ENCODE peak calls at places on chromosomes 3 and 15, in eight cellular contexts. B, S, V, G, F, N, O and E are unnamed samples.

GRCh38 chr3:100471436-100471835 is 21.0 kb upstream of the TMEM45A start:
- DNase-seq in B (no peak), S (no peak), V (no peak), G (no peak), F (no peak), N (no peak), O (no peak), E (no peak)

GRCh38 chr15:48579945-48580671 is 65.4 kb downstream of the FBN1 start:
- DNase-seq in B (peak; percentile 27), S (no peak), V (peak; percentile 79), G (no peak), F (no peak), N (no peak), O (no peak), E (no peak)

GRCh38 chr3:30034246-30034991 is 572.0 kb upstream of the TGFBR2 start:
- DNase-seq in B (no peak), S (no peak), V (no peak), G (no peak), F (no peak), N (no peak), O (no peak), E (no peak)

GRCh38 chr15:78325092-78325843 is 14.9 kb upstream of the CRABP1 start:
- DNase-seq in B (peak; percentile 20), S (no peak), V (no peak), G (no peak), F (no peak), N (no peak), O (no peak), E (no peak)

GRCh38 chr3:49171775-49172500 is 540 bp downstream of the KLHDC8B start:
- DNase-seq in B (no peak), S (no peak), V (no peak), G (no peak), F (no peak), N (no peak), O (no peak), E (no peak)

GRCh38 chr15:92663250-92663951 is 7.8 kb upstream of the FAM174B start:
- DNase-seq in B (no peak), S (no peak), V (no peak), G (peak; percentile 89), F (no peak), N (no peak), O (no peak), E (no peak)

GRCh38 chr3:67500699-67501098 is 153.7 kb downstream of the SUCLG2 start:
- DNase-seq in B (no peak), S (no peak), V (no peak), G (no peak), F (no peak), N (no peak), O (no peak), E (no peak)

GRCh38 chr15:88448991-88449461 is 18.2 kb downstream of the MRPL46 start:
- DNase-seq in B (no peak), S (no peak), V (no peak), G (peak; percentile 80), F (no peak), N (no peak), O (no peak), E (no peak)

GRCh38 chr15:79042213-79042928 is 48.2 kb downstream of the RASGRF1 start:
- DNase-seq in B (no peak), S (no peak), V (no peak), G (no peak), F (no peak), N (no peak), O (no peak), E (no peak)

GRCh38 chr15:85770014-85770721 is 24.6 kb downstream of the KLHL25 start:
- DNase-seq in B (no peak), S (no peak), V (no peak), G (no peak), F (no peak), N (no peak), O (no peak), E (no peak)

GRCh38 chr3:196240424-196240823 is 24.1 kb downstream of the SLC51A start:
- DNase-seq in B (no peak), S (no peak), V (no peak), G (no peak), F (no peak), N (no peak), O (no peak), E (no peak)

GRCh38 chr3:193768069-193768391 is 175.0 kb downstream of the OPA1 start:
- DNase-seq in B (peak; percentile 62), S (no peak), V (no peak), G (no peak), F (no peak), N (no peak), O (no peak), E (no peak)

GRCh38 chr15:70964686-70965085 is 72.1 kb downstream of the LRRC49 start:
- DNase-seq in B (no peak), S (no peak), V (no peak), G (no peak), F (no peak), N (no peak), O (no peak), E (no peak)

GRCh38 chr3:51974277-51974962 is 444 bp upstream of the ABHD14A start:
- DNase-seq in B (no peak), S (no peak), V (peak; percentile 45), G (no peak), F (peak; percentile 51), N (peak; percentile 75), O (no peak), E (no peak)

GRCh38 chr3:51978143-51978502 is 3.3 kb downstream of the ABHD14A start:
- DNase-seq in B (no peak), S (no peak), V (no peak), G (no peak), F (no peak), N (no peak), O (no peak), E (no peak)

GRCh38 chr3:51977449-51978142 is 2.7 kb downstream of the ABHD14A start:
- DNase-seq in B (no peak), S (no peak), V (no peak), G (no peak), F (no peak), N (no peak), O (no peak), E (no peak)

GRCh38 chr3:51975857-51976549 is 1.1 kb downstream of the ABHD14A start:
- DNase-seq in B (peak; percentile 64), S (peak; percentile 91), V (peak; percentile 65), G (no peak), F (peak; percentile 88), N (peak; percentile 67), O (peak; percentile 82), E (no peak)

DNA sequence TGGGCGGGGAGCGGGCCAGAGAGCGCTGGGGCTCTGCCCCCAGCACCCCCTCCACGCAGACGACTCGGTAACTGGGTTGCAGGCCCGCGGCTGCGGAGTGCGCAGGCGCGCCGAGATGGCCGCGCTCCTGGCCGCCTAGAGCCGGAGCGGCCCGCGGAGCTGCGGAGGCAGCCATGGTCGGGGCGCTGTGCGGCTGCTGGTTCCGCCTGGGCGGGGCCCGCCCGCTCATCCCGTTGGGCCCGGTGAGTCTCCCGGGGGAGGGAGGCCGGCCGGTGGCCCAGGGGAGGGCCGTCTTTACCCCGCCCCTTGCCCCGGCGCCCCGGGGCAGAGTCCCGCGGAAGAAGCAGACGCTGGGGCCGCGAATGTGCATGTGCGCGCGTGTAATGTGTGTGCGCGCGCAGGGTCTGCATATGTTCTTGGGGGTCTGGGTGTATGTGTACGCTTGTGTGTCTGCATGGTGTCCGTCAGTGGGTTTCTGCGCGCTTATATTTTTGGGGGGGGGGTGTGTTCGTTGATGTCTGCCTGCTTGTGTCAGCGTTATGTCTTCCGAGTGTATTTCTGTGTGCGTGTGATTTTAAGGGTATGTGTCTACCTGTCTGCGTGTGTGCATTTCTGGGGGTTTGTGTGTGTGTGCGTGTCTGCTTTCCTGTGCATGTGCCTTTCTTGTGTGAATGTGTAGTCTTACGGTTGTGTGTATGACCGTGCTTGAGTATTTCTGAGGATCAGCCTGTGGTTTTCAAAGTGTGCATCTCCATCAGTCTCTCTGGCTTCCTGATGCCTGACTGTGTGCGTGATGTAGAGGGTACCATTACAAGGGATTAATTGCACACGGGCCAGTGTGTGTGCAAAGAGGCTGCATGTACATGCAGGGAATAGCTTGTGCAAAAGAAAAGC is at the start of gene ABHD14A:
- DNase-seq in B (peak; percentile 55), S (no peak), V (peak; percentile 78), G (no peak), F (peak; percentile 75), N (peak; percentile 70), O (peak; percentile 90), E (peak; percentile 86)
- TF ChIP-seq POLR2A in B (no peak), S (peak; percentile 25), V (peak; percentile 70), G (no peak), F (peak; percentile 25), N (no peak), O (peak; percentile 33), E (peak; percentile 65)

GRCh38 chr15:31391687-31392671 is 65.3 kb downstream of the KLF13 start:
- DNase-seq in B (peak; percentile 62), S (peak; percentile 94), V (peak; percentile 74), G (peak; percentile 96), F (peak; percentile 64), N (no peak), O (peak; percentile 93), E (peak; percentile 75)
- TF ChIP-seq POLR2A in B (peak; percentile 72), S (peak; percentile 93), V (no peak), G (peak; percentile 96), F (peak; percentile 86), N (peak; percentile 87), O (peak; percentile 32), E (no peak)

DNA sequence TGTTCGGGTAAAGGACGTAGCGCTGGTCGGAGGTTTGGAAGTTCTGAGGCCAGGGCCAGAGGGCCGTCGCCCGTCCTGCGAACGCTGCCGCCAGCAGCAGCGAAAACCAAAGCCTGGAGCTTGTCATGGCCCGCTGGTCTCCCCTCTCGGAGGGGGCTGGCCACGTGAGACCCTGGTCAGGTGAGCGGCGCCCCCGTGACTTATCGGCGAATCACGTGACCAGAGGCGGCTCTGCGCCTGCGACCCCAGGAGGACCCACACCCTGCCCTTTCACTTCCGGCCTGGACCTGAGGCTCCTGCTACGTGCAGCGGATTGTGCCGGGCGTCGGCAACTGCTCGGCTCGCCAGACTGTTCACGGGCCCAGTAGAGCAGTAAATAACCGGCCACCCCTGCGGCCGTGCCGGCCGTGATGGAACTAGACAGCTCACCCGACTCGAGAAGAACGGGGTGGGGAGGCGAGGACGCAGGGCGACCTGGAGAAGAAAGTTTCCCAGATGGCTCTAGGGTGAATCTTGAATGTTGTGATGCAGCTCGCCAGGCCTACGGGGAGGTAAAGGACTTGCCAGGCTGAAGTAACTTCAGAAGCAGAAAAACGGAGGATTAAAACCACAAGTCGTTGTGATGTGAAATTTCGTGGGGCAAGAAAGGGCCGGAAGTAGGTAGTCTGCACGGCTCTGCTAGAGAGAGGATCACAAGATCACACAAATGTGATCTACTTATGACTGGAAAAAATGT is at the start of gene HEXA:
- DNase-seq in B (peak; percentile 89), S (peak; percentile 97), V (peak; percentile 95), G (peak; percentile 99), F (peak; percentile 99), N (peak; percentile 98), O (peak; percentile 99), E (peak; percentile 75)
- TF ChIP-seq POLR2A in B (peak; percentile 74), S (peak; percentile 70), V (peak; percentile 91), G (peak; percentile 62), F (peak; percentile 65), N (peak; percentile 62), O (no peak), E (peak; percentile 87)

GRCh38 chr3:46549408-46549904 is 16.6 kb downstream of the LRRC2 start:
- DNase-seq in B (no peak), S (no peak), V (peak; percentile 80), G (peak; percentile 53), F (no peak), N (no peak), O (no peak), E (no peak)
- TF ChIP-seq POLR2A in B (no peak), S (no peak), V (no peak), G (no peak), F (no peak), N (no peak), O (no peak), E (no peak)